ENCODE peak calls at places on chromosomes 7 and 10, in five cellular contexts. Q, R, V, P and F are unnamed samples.

GRCh38 chr10:123398180-123398591 is 244.0 kb downstream of the BUB3 start:
- DNase-seq in Q (no peak), R (no peak), V (no peak), P (no peak), F (no peak)

GRCh38 chr7:157881062-157881771 is 544.4 kb downstream of the DNAJB6 start:
- DNase-seq in Q (no peak), R (no peak), V (no peak), P (no peak), F (no peak)

GRCh38 chr7:24343614-24344013 is 59.6 kb downstream of the NPY start:
- DNase-seq in Q (no peak), R (no peak), V (no peak), P (no peak), F (no peak)

GRCh38 chr7:65953890-65954289 is 28.1 kb downstream of the GUSB start:
- DNase-seq in Q (no peak), R (no peak), V (no peak), P (no peak), F (no peak)

GRCh38 chr10:76403876-76404275 is 972.5 kb downstream of the LRMDA start:
- DNase-seq in Q (no peak), R (peak), V (no peak), P (no peak), F (no peak)

GRCh38 chr7:139252451-139252850 is 21.4 kb downstream of the UBN2 start:
- DNase-seq in Q (no peak), R (no peak), V (no peak), P (no peak), F (no peak)

GRCh38 chr10:10564081-10564480 is 453.6 kb upstream of the CELF2 start:
- DNase-seq in Q (no peak), R (no peak), V (no peak), P (no peak), F (no peak)

GRCh38 chr10:77633376-77633775 is 4.2 kb downstream of the KCNMA1 start:
- DNase-seq in Q (no peak), R (no peak), V (no peak), P (no peak), F (no peak)

GRCh38 chr10:106734220-106734619 is 430.3 kb downstream of the SORCS1 start:
- DNase-seq in Q (no peak), R (no peak), V (no peak), P (no peak), F (no peak)

GRCh38 chr10:59668081-59668480 is 41.6 kb downstream of the SLC16A9 start:
- DNase-seq in Q (no peak), R (no peak), V (no peak), P (no peak), F (no peak)

GRCh38 chr7:19128856-19129255 is 11.4 kb upstream of the TWIST1 start:
- DNase-seq in Q (no peak), R (no peak), V (no peak), P (no peak), F (no peak)

GRCh38 chr7:156751319-156751718 is 110.7 kb downstream of the RNF32 start:
- DNase-seq in Q (no peak), R (no peak), V (no peak), P (no peak), F (no peak)

GRCh38 chr7:2622869-2623697 is 8.7 kb upstream of the TTYH3 start:
- DNase-seq in Q (no peak), R (no peak), V (no peak), P (no peak), F (no peak)

GRCh38 chr10:24944512-24945255 is 7.7 kb downstream of the PRTFDC1 start:
- DNase-seq in Q (no peak), R (no peak), V (no peak), P (no peak), F (no peak)

GRCh38 chr10:80443531-80443974 is 10.6 kb upstream of the TSPAN14 start:
- DNase-seq in Q (no peak), R (peak), V (no peak), P (no peak), F (no peak)

GRCh38 chr7:38169862-38170261 is 8.2 kb upstream of the STARD3NL start:
- DNase-seq in Q (no peak), R (no peak), V (peak), P (no peak), F (no peak)

GRCh38 chr7:68865351-68865885 is 732.9 kb upstream of the AUTS2 start:
- DNase-seq in Q (no peak), R (no peak), V (no peak), P (no peak), F (no peak)

GRCh38 chr10:114504769-114505579 is 100.7 kb upstream of the AFAP1L2 start:
- DNase-seq in Q (no peak), R (no peak), V (peak), P (no peak), F (no peak)

GRCh38 chr7:3754488-3755365 is 453.7 kb downstream of the SDK1 start:
- DNase-seq in Q (peak), R (no peak), V (no peak), P (no peak), F (no peak)

GRCh38 chr10:108036298-108036697 is 871.8 kb upstream of the SORCS1 start:
- DNase-seq in Q (no peak), R (no peak), V (no peak), P (no peak), F (no peak)

GRCh38 chr10:116164291-116164690 is 108.7 kb downstream of the GFRA1 start:
- DNase-seq in Q (no peak), R (no peak), V (no peak), P (no peak), F (no peak)

GRCh38 chr7:94576316-94576715 is 66.7 kb downstream of the CASD1 start:
- DNase-seq in Q (no peak), R (no peak), V (no peak), P (no peak), F (no peak)

GRCh38 chr10:133169173-133169947 is 9.3 kb downstream of the KNDC1 start:
- DNase-seq in Q (no peak), R (no peak), V (no peak), P (no peak), F (no peak)

GRCh38 chr7:99092064-99092720 is 51.7 kb downstream of the SMURF1 start:
- DNase-seq in Q (no peak), R (no peak), V (no peak), P (no peak), F (no peak)

GRCh38 chr7:129091484-129092002 is 36.6 kb upstream of the TNPO3 start:
- DNase-seq in Q (peak), R (peak), V (peak), P (peak), F (peak)

GRCh38 chr10:7417103-7417623 is 6.3 kb upstream of the SFMBT2 start:
- DNase-seq in Q (no peak), R (no peak), V (no peak), P (no peak), F (no peak)

GRCh38 chr10:78900715-78901430 is 167.9 kb upstream of the ZMIZ1 start:
- DNase-seq in Q (no peak), R (peak), V (no peak), P (peak), F (no peak)

DNA sequence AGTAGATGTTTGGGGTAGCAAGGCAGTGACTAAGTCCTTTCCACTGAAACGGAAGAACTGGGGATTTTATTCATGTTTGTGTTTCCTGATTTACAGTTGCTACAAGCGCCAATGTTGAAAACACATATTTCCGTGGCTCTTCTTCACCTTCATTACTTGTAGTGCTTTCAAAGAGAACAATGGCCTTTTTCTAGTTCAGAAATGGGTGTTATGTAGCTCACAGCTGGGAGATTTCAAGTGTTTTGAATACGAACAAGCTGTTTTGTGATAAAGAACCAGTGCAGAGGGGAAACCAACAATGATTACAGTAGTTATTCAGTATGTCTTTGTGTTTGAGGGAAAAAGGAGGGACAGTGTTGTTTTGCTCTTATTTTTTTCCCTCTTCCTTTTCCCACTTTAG is 153.4 kb downstream of the NSUN6 start:
- DNase-seq in Q (no peak), R (no peak), V (no peak), P (no peak), F (no peak)
- TF ChIP-seq CTCF in Q (no peak), R (no peak), V (no peak), P (no peak), F (no peak)

GRCh38 chr10:27747096-27747451 is 1.5 kb upstream of the MKX start:
- DNase-seq in Q (no peak), R (no peak), V (no peak), P (no peak), F (no peak)

GRCh38 chr10:27746364-27747095 is 911 bp upstream of the MKX start:
- DNase-seq in Q (no peak), R (no peak), V (no peak), P (no peak), F (no peak)

GRCh38 chr10:27744478-27745379 is 890 bp downstream of the MKX start:
- DNase-seq in Q (no peak), R (peak), V (no peak), P (peak), F (peak)

GRCh38 chr10:27745380-27745718 is 270 bp downstream of the MKX start:
- DNase-seq in Q (no peak), R (no peak), V (no peak), P (no peak), F (no peak)

DNA sequence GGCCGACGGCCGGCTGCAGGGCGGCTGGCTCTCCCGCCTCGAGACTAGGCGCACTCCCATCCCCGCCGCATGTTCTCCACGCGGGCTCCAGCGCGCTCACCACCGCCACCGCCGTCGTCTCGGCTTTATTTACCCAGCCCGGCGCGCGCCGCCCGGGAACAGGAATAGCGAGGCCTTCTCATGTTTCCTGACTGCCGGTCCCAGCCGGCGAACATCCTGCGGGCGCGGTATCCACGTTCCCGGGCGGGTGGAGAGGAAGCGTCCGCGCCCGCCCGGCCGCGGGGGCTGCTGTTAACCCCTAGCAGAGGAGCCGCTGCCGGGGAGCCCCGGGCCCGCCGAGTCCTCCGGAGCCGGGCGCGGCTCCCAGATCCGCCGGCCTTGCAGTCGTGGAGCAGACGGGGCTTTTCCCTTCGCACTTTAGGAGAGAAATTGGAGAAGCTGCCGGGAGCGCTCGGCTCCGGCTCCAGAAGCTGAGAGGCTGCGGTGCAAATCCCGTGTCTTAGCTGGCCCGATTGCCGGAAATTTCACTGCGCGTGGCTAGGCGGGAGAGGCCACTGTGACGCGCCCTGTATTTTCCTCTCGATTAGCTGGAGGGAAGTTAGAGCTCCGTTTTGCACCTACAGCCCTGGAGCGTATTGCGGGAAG is at the start of gene MKX:
- DNase-seq in Q (peak), R (peak), V (no peak), P (peak), F (peak)
- TF ChIP-seq CTCF in Q (no peak), R (no peak), V (no peak), P (no peak), F (no peak)

GRCh38 chr7:27784399-27785053 is 44.6 kb downstream of the TAX1BP1 start:
- DNase-seq in Q (no peak), R (no peak), V (no peak), P (no peak), F (no peak)
- TF ChIP-seq CTCF in Q (peak), R (peak), V (peak), P (peak), F (peak)

DNA sequence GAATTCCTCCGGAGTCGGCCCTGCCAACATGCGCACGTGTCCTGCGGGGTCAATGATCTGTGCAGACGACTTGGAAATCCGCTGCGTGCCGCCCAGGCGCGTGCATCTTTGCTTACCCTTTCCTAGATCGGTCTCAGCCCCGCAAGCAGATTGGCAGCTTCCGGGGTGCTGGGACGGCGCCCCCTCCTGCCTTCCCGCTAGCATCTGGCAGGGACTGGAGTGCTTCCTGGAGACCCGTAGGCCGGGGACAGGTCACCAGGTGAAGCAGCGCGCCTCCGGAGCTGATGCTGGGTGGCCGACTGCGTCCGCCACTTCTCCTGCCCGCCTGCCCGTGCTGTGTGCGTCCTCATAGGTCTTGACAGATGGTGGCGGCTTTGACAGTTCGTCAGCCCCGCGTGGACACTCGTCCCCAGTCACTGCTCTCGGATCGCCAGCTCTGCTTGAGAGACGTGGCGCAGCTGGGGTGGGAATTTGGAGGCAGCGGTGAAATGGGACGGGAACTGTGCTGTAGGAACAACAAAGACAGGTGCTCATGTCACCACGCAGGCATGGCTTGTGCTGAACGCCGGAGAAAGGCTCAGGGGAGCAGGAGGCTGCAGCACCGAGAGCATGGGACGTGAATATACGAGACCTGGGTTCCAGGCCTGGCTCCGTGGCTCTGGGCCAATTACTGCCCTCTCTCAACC is 21.9 kb upstream of the KCNK18 start:
- DNase-seq in Q (no peak), R (no peak), V (no peak), P (peak), F (peak)
- TF ChIP-seq CTCF in Q (peak), R (no peak), V (no peak), P (no peak), F (no peak)

GRCh38 chr7:149287622-149288021 is 25.6 kb downstream of the ZNF783 start:
- DNase-seq in Q (no peak), R (no peak), V (no peak), P (no peak), F (no peak)
- TF ChIP-seq CTCF in Q (no peak), R (no peak), V (no peak), P (no peak), F (no peak)

GRCh38 chr7:107972986-107973385 is 30.0 kb downstream of the LAMB1 start:
- DNase-seq in Q (no peak), R (no peak), V (no peak), P (no peak), F (no peak)
- TF ChIP-seq CTCF in Q (no peak), R (no peak), V (no peak), P (no peak), F (no peak)

DNA sequence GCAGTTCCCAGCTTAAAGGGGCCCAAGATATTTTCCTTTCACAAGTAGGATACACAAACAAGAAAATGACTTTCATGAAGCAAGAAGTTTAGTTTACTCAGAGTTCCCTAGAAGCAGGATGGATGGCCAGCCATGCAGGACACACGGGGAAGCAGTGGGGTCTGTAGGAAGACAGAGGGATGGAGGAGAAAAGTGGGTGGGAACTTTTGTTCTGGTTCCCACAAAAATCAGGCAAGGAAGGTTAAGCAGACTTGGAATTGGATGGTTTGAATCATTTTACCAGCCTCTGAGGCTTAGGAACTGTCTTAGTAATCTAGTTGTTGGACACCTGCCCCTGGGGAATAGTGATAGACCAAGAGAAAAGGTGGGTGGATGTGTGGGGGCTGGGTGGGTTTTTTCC is 263.3 kb upstream of the VSTM2A start:
- DNase-seq in Q (no peak), R (no peak), V (no peak), P (no peak), F (no peak)
- TF ChIP-seq CTCF in Q (no peak), R (no peak), V (no peak), P (no peak), F (no peak)

GRCh38 chr7:70446448-70447143 is 685.3 kb upstream of the GALNT17 start:
- DNase-seq in Q (no peak), R (no peak), V (no peak), P (no peak), F (no peak)
- TF ChIP-seq CTCF in Q (no peak), R (no peak), V (no peak), P (no peak), F (no peak)

GRCh38 chr7:101156277-101156676 is 2.0 kb downstream of the AP1S1 start:
- DNase-seq in Q (no peak), R (no peak), V (no peak), P (no peak), F (no peak)
- TF ChIP-seq CTCF in Q (no peak), R (no peak), V (no peak), P (no peak), F (peak)